ENCODE peak calls at places on chromosomes 12 and 14, in six cellular contexts. F is SK-N-SH, P is GM23248, S is MM.1S, A is neural progenitor cell, B is PC-3. T is an unnamed sample.

GRCh38 chr14:90520326-90520725 is 123.5 kb downstream of the CALM1 start:
- DNase-seq in F (no peak), P (no peak), S (no peak), A (no peak), B (no peak), T (no peak)

GRCh38 chr12:102144221-102144620 is 24.2 kb downstream of the PARPBP start:
- DNase-seq in F (no peak), P (no peak), S (no peak), A (no peak), B (no peak), T (no peak)

GRCh38 chr12:39620664-39621658 is 1.4 kb upstream of the ABCD2 start:
- DNase-seq in F (no peak), P (no peak), S (peak; percentile 71), A (no peak), B (peak; percentile 6), T (no peak)

GRCh38 chr12:112116232-112117060 is 7.9 kb upstream of the NAA25 start:
- DNase-seq in F (peak; percentile 82), P (peak; percentile 32), S (peak; percentile 38), A (peak; percentile 92), B (no peak), T (peak; percentile 95)

GRCh38 chr12:48865141-48865440 is 579 bp downstream of the RND1 start:
- DNase-seq in F (no peak), P (no peak), S (peak; percentile 14), A (peak; percentile 36), B (no peak), T (peak; percentile 44)

GRCh38 chr14:68687746-68688145 is 105.1 kb downstream of the ZFP36L1 start:
- DNase-seq in F (no peak), P (peak; percentile 95), S (no peak), A (no peak), B (peak; percentile 96), T (no peak)

GRCh38 chr14:77041837-77042557 is 13.5 kb upstream of the IRF2BPL start:
- DNase-seq in F (no peak), P (peak; percentile 95), S (no peak), A (no peak), B (peak; percentile 94), T (no peak)

GRCh38 chr12:14473707-14474287 is 93.9 kb downstream of the PLBD1 start:
- DNase-seq in F (peak; percentile 2), P (peak; percentile 66), S (peak; percentile 10), A (peak; percentile 15), B (peak; percentile 7), T (peak; percentile 20)

GRCh38 chr12:118374126-118374725 is 1.5 kb upstream of the TAOK3 start:
- DNase-seq in F (no peak), P (peak; percentile 6), S (no peak), A (no peak), B (no peak), T (no peak)

GRCh38 chr12:106302401-106303201 is at the start of gene TCP11L2:
- DNase-seq in F (peak; percentile 97), P (peak; percentile 94), S (peak; percentile 83), A (peak; percentile 91), B (peak; percentile 77), T (peak; percentile 87)

GRCh38 chr12:82866227-82866803 is 179.6 kb downstream of the TMTC2 start:
- DNase-seq in F (no peak), P (no peak), S (no peak), A (no peak), B (no peak), T (no peak)

GRCh38 chr14:38089123-38089522 is 118.6 kb upstream of the SSTR1 start:
- DNase-seq in F (no peak), P (peak; percentile 27), S (no peak), A (no peak), B (no peak), T (no peak)

GRCh38 chr12:47223848-47224213 is 144.1 kb upstream of the AMIGO2 start:
- DNase-seq in F (no peak), P (no peak), S (no peak), A (no peak), B (no peak), T (no peak)

GRCh38 chr14:83709116-83709515 is 1820.8 kb upstream of the FLRT2 start:
- DNase-seq in F (no peak), P (no peak), S (no peak), A (no peak), B (no peak), T (no peak)

GRCh38 chr14:22837059-22837749 is 819 bp downstream of the MMP14 start:
- DNase-seq in F (peak; percentile 62), P (peak; percentile 81), S (no peak), A (peak; percentile 53), B (peak; percentile 63), T (peak; percentile 73)

GRCh38 chr12:104482748-104483147 is 26.0 kb downstream of the CHST11 start:
- DNase-seq in F (no peak), P (no peak), S (peak; percentile 57), A (no peak), B (no peak), T (no peak)

GRCh38 chr12:19110541-19110940 is 19.0 kb upstream of the PLEKHA5 start:
- DNase-seq in F (no peak), P (peak; percentile 23), S (no peak), A (no peak), B (no peak), T (no peak)

GRCh38 chr12:20374775-20375174 is 6.4 kb downstream of the PDE3A start:
- DNase-seq in F (no peak), P (no peak), S (no peak), A (no peak), B (no peak), T (no peak)

GRCh38 chr12:130838284-130838950 is 633 bp downstream of the STX2 start:
- DNase-seq in F (no peak), P (peak; percentile 64), S (no peak), A (peak; percentile 63), B (peak; percentile 46), T (peak; percentile 65)

GRCh38 chr14:67765192-67765834 is 51.1 kb downstream of the ZFYVE26 start:
- DNase-seq in F (no peak), P (no peak), S (no peak), A (no peak), B (peak; percentile 95), T (no peak)

GRCh38 chr12:94621662-94622359 is 28.5 kb downstream of the TMCC3 start:
- DNase-seq in F (no peak), P (peak; percentile 39), S (peak; percentile 83), A (no peak), B (peak; percentile 84), T (no peak)

GRCh38 chr12:6612247-6612646 is 5.1 kb upstream of the CHD4 start:
- DNase-seq in F (no peak), P (no peak), S (peak; percentile 23), A (no peak), B (no peak), T (no peak)

GRCh38 chr14:84025258-84026012 is 1504.5 kb upstream of the FLRT2 start:
- DNase-seq in F (no peak), P (no peak), S (no peak), A (no peak), B (no peak), T (peak; percentile 41)

GRCh38 chr12:123232472-123232806 is 502 bp downstream of the MPHOSPH9 start:
- DNase-seq in F (no peak), P (peak; percentile 68), S (no peak), A (no peak), B (no peak), T (no peak)

GRCh38 chr12:712172-712863 is 40.1 kb upstream of the WNK1 start:
- DNase-seq in F (no peak), P (peak; percentile 23), S (peak; percentile 40), A (no peak), B (no peak), T (no peak)

DNA sequence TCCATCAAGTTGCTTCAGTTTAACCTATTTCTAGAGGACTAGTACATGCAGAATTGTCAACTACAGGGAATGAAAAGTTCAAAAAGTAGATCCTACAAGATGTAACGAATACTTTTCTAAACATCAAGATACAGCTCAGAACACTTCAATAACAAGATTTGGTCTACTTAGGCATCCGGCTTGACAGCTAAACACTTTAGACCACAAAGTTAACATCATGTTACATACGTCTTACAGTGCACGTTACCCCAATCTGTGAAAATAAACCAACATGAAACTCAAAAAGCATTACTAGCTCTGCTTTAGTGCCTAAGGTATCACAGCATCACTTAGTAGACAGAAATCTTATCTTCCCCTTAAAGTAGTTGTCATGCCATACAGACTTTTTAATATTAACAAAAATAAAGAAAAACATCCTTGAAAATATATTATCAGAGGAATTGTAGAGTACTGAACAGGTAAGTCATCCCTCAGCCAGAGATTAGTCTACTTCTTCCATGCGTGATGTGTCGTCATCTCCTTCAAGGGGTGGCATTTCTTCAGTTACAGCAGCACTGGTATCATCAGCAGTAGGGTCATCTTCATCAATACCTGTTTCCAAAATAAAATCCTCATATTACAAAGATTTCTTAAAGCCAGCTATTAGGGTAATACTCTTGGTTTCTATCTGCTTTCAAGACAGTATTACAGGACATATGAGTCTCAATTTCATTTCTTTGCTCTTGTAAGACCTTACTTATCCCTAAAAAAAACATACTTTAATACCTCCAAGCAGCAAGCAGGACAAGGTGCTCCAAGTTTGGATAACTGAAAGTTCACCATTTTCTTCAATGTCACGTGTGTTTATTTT is 5.4 kb downstream of the HSP90AA1 start:
- DNase-seq in F (no peak), P (no peak), S (no peak), A (no peak), B (no peak), T (no peak)
- H3F3A ChIP-seq in F (peaks cover 55% of the 10 kb centered on the region), P (peaks cover 77% of the 10 kb centered on the region), S (peaks cover 10% of the 10 kb centered on the region), A (peaks cover 79% of the 10 kb centered on the region), B (peaks cover 37% of the 10 kb centered on the region), T (peaks cover 69% of the 10 kb centered on the region)

DNA sequence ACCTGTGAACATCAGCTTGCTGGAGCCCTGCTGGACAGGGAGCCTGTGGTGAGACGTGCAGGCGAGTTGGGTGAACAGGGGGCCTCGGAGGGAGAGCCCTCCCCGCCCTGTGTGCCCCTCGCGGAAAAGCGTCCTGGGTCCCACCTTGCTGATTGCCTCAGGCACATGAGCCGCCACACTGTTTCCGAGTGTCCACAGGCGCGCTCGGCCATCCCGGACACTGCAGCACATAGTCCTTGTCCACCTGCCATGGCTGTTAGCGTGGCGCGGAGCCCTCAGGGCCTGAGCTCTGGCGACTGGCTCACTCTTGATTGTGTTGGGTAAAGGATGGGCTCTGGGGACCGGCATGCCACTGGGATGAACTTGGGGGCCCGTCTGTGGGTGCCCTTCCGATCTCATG is 40.0 kb downstream of the PACS2 start:
- DNase-seq in F (no peak), P (no peak), S (no peak), A (no peak), B (no peak), T (no peak)
- TF ChIP-seq EZH2phosphoT487 in F (no peak), P (no peak), S (no peak), A (no peak), B (no peak), T (no peak)

GRCh38 chr12:9699269-9699897 is 29.9 kb downstream of the CLEC2D start:
- DNase-seq in F (no peak), P (no peak), S (no peak), A (no peak), B (no peak), T (no peak)
- H3F3A ChIP-seq in F (no peaks in the 10 kb centered on the region), P (no peaks in the 10 kb centered on the region), S (no peaks in the 10 kb centered on the region), A (no peaks in the 10 kb centered on the region), B (no peaks in the 10 kb centered on the region), T (no peaks in the 10 kb centered on the region)

GRCh38 chr14:94048676-94049624 is 22.8 kb downstream of the OTUB2 start:
- DNase-seq in F (peak; percentile 71), P (no peak), S (no peak), A (no peak), B (no peak), T (no peak)

GRCh38 chr14:94046696-94047250 is 20.6 kb downstream of the OTUB2 start:
- DNase-seq in F (no peak), P (no peak), S (no peak), A (no peak), B (no peak), T (no peak)

GRCh38 chr14:94045563-94046345 is 19.6 kb downstream of the OTUB2 start:
- DNase-seq in F (no peak), P (no peak), S (no peak), A (no peak), B (no peak), T (no peak)

GRCh38 chr14:94049625-94050023 is 23.5 kb downstream of the OTUB2 start:
- DNase-seq in F (no peak), P (no peak), S (no peak), A (no peak), B (no peak), T (no peak)

GRCh38 chr14:94047581-94047980 is 21.4 kb downstream of the OTUB2 start:
- DNase-seq in F (no peak), P (no peak), S (no peak), A (no peak), B (no peak), T (no peak)
- TF ChIP-seq EZH2phosphoT487 in F (no peak), P (no peak), S (no peak), A (no peak), B (no peak), T (no peak)

T was measured in GM23338.